ENCODE peak calls at places on chromosome 12, in ten cellular contexts. A is right cardiac atrium, G is activated T-cell treated with anti-CD3 and anti-CD28 coated beads for 1 hour, N is right lobe of liver, U is NCI-H1694 treated with DMSO at 0.1 percent for 48 hours, R is erythroblast, H is ELR, D is T-cell, L is A673, Q is A549. Z is an unnamed sample.

GRCh38 chr12:40921563-40922163 is 229.4 kb downstream of the CNTN1 start:
- DNase-seq in L (peak; percentile 49), G (no peak), U (peak; percentile 11), R (peak; percentile 1), H (peak; percentile 23), N (no peak), Q (peak; percentile 34), A (no peak), D (no peak), Z (peak; percentile 2)

GRCh38 chr12:51788876-51789275 is 59.6 kb downstream of the FIGNL2 start:
- DNase-seq in R (no peak), L (no peak), U (no peak), Q (no peak), A (no peak), H (peak; percentile 89), D (no peak), G (no peak), N (no peak), Z (peak; percentile 92)

GRCh38 chr12:34392741-34393085 is 370.4 kb downstream of the ALG10 start:
- DNase-seq in R (no peak), U (no peak), A (peak; percentile 32), Q (no peak), D (no peak), N (no peak), L (no peak), H (no peak), G (no peak), Z (no peak)

GRCh38 chr12:23810327-23810902 is 139.1 kb downstream of the SOX5 start:
- DNase-seq in A (no peak), H (no peak), G (no peak), N (no peak), D (no peak), U (peak; percentile 93), Q (no peak), R (no peak), L (no peak), Z (no peak)

GRCh38 chr12:117047810-117048584 is 51.2 kb downstream of the TESC start:
- DNase-seq in U (no peak), Q (peak; percentile 65), R (no peak), H (peak; percentile 47), N (no peak), L (no peak), G (no peak), A (peak; percentile 84), D (no peak), Z (peak; percentile 49)

GRCh38 chr12:15535287-15535895 is 213.1 kb downstream of the PTPRO start:
- DNase-seq in Q (no peak), H (peak; percentile 9), N (no peak), L (no peak), D (no peak), R (peak; percentile 61), G (no peak), U (no peak), A (no peak), Z (no peak)

GRCh38 chr12:79406993-79407392 is 283.8 kb downstream of the PAWR start:
- DNase-seq in H (peak; percentile 11), U (no peak), G (no peak), D (no peak), R (no peak), N (no peak), A (no peak), Q (no peak), L (no peak), Z (no peak)

GRCh38 chr12:4810219-4810671 is 90.0 kb downstream of the GALNT8 start:
- DNase-seq in H (no peak), N (no peak), R (no peak), D (no peak), U (no peak), G (no peak), L (no peak), A (no peak), Q (no peak), Z (no peak)

GRCh38 chr12:10361622-10362021 is 28.2 kb downstream of the KLRK1 start:
- DNase-seq in N (no peak), G (no peak), U (no peak), R (no peak), Q (no peak), H (no peak), A (no peak), D (no peak), L (no peak), Z (no peak)

GRCh38 chr12:109098142-109098652 is 800 bp downstream of the UNG start:
- DNase-seq in N (peak; percentile 76), D (peak; percentile 9), Q (no peak), A (peak; percentile 92), L (no peak), R (peak; percentile 75), U (no peak), H (peak; percentile 63), G (no peak), Z (peak; percentile 58)

GRCh38 chr12:116425256-116426193 is 133.7 kb upstream of the MAP1LC3B2 start:
- DNase-seq in R (no peak), Q (no peak), D (no peak), G (no peak), N (no peak), L (no peak), A (no peak), H (no peak), U (no peak), Z (no peak)

GRCh38 chr12:65941388-65941787 is 117.1 kb downstream of the HMGA2 start:
- DNase-seq in N (no peak), H (peak; percentile 91), G (no peak), Q (peak; percentile 43), R (no peak), D (no peak), U (no peak), A (no peak), L (no peak), Z (peak; percentile 79)

GRCh38 chr12:101598483-101598882 is 3.7 kb downstream of the MYBPC1 start:
- DNase-seq in U (no peak), R (no peak), A (no peak), G (no peak), L (no peak), Q (no peak), H (no peak), N (no peak), D (no peak), Z (no peak)

GRCh38 chr12:118120579-118121363 is 15.2 kb upstream of the PEBP1 start:
- DNase-seq in N (peak; percentile 75), R (peak; percentile 72), H (peak; percentile 81), G (peak; percentile 56), D (peak; percentile 43), A (peak; percentile 87), U (peak; percentile 35), L (peak; percentile 74), Q (peak; percentile 69), Z (peak; percentile 72)

GRCh38 chr12:93322784-93323183 is 54.9 kb upstream of the NUDT4 start:
- DNase-seq in G (no peak), R (peak; percentile 61), N (no peak), L (no peak), D (no peak), U (no peak), A (no peak), H (peak; percentile 82), Q (peak; percentile 12), Z (peak; percentile 77)

GRCh38 chr12:59004466-59004865 is 84.2 kb upstream of the LRIG3 start:
- DNase-seq in Q (no peak), L (no peak), N (no peak), D (no peak), G (no peak), U (no peak), H (no peak), R (no peak), A (no peak), Z (no peak)

GRCh38 chr12:3445127-3445978 is 45.6 kb upstream of the PRMT8 start:
- DNase-seq in Q (no peak), N (no peak), D (no peak), U (no peak), H (no peak), G (no peak), L (no peak), A (no peak), R (no peak), Z (no peak)

GRCh38 chr12:3634348-3634747 is 118.6 kb downstream of the CRACR2A start:
- DNase-seq in Q (no peak), N (no peak), R (no peak), L (no peak), D (no peak), G (no peak), U (no peak), A (no peak), H (no peak), Z (no peak)

GRCh38 chr12:69085852-69086251 is 152.9 kb upstream of the CPM start:
- DNase-seq in Q (no peak), R (no peak), L (no peak), U (no peak), G (no peak), N (no peak), A (no peak), H (no peak), D (no peak), Z (no peak)

GRCh38 chr12:121805800-121806555 is 2.2 kb downstream of the SETD1B start:
- DNase-seq in A (no peak), U (no peak), L (no peak), G (no peak), H (no peak), N (peak; percentile 69), R (no peak), Q (peak; percentile 48), D (peak; percentile 44), Z (peak; percentile 30)

GRCh38 chr12:65419284-65420072 is 141.0 kb downstream of the MSRB3 start:
- DNase-seq in R (no peak), N (no peak), L (no peak), D (no peak), G (no peak), A (no peak), H (no peak), U (no peak), Q (no peak), Z (no peak)

GRCh38 chr12:12449533-12450025 is 92.7 kb downstream of the BORCS5 start:
- DNase-seq in Q (peak; percentile 67), L (peak; percentile 41), A (no peak), U (no peak), H (no peak), R (no peak), D (no peak), N (no peak), G (no peak), Z (no peak)

GRCh38 chr12:88737838-88738472 is 157.7 kb upstream of the KITLG start:
- DNase-seq in N (no peak), G (no peak), A (no peak), D (no peak), L (no peak), U (no peak), H (no peak), R (no peak), Q (no peak), Z (no peak)

GRCh38 chr12:6200266-6201198 is at the start of gene CD9:
- DNase-seq in A (peak; percentile 91), G (peak; percentile 25), Q (peak; percentile 78), H (peak; percentile 75), R (no peak), U (peak; percentile 46), N (peak; percentile 71), D (peak; percentile 12), L (peak; percentile 42), Z (peak; percentile 56)

GRCh38 chr12:123141615-123142517 is 9.0 kb downstream of the PITPNM2 start:
- DNase-seq in H (peak; percentile 86), A (peak; percentile 77), Q (peak; percentile 80), G (no peak), R (no peak), D (no peak), U (no peak), N (peak; percentile 80), L (no peak), Z (peak; percentile 70)

GRCh38 chr12:106840217-106840616 is 65.7 kb downstream of the RIC8B start:
- DNase-seq in L (peak; percentile 90), R (peak; percentile 19), U (no peak), Q (peak; percentile 80), H (peak; percentile 42), A (no peak), D (no peak), N (no peak), G (no peak), Z (peak; percentile 57)

GRCh38 chr12:56778756-56779155 is 15.6 kb downstream of the HSD17B6 start:
- DNase-seq in Q (no peak), N (no peak), L (no peak), D (no peak), A (no peak), R (no peak), H (no peak), U (no peak), G (no peak), Z (no peak)

GRCh38 chr12:58548801-58549200 is 371.5 kb downstream of the LRIG3 start:
- DNase-seq in L (no peak), U (no peak), D (no peak), N (no peak), R (no peak), A (no peak), G (no peak), H (no peak), Q (no peak), Z (no peak)